ENCODE peak calls at places on chromosomes 6 and 20, in ten cellular contexts. M is DND-41, G is foreskin keratinocyte, H is upper lobe of right lung, E is heart right ventricle, A is lower lobe of right lung, W is mucosa of descending colon, O is body of pancreas, Q is right cardiac atrium, X is psoas muscle. R is an unnamed sample. For H3K4me1, the result is how much of the 10 kb centered on the place peaks cover.

GRCh38 chr6:156826290-156826955 is 49.2 kb downstream of the ARID1B start:
- ATAC-seq in M (no peak), G (no peak), H (peak), E (no peak), A (peak), W (no peak), O (peak), Q (no peak), X (no peak), R (no peak)

GRCh38 chr6:166394036-166394892 is 11.5 kb upstream of the MPC1 start:
- ATAC-seq in M (no peak), G (no peak), H (no peak), E (no peak), A (no peak), W (no peak), O (no peak), Q (no peak), X (peak), R (no peak)

GRCh38 chr6:31114540-31114876 is at the start of gene PSORS1C1:
- ATAC-seq in M (no peak), G (peak), H (peak), E (peak), A (peak), W (peak), O (peak), Q (peak), X (peak), R (peak)

GRCh38 chr6:88920777-88921728 is 42.4 kb downstream of the RNGTT start:
- ATAC-seq in M (no peak), G (no peak), H (no peak), E (no peak), A (no peak), W (no peak), O (no peak), Q (no peak), X (no peak), R (no peak)

GRCh38 chr20:52540489-52540888 is 348.9 kb upstream of the ZFP64 start:
- ATAC-seq in M (no peak), G (no peak), H (no peak), E (no peak), A (no peak), W (peak), O (no peak), Q (no peak), X (no peak), R (no peak)

GRCh38 chr6:39948156-39948850 is 14.0 kb upstream of the MOCS1 start:
- ATAC-seq in M (no peak), G (no peak), H (no peak), E (no peak), A (no peak), W (peak), O (no peak), Q (no peak), X (no peak), R (no peak)

GRCh38 chr20:44491635-44492395 is 16.1 kb downstream of the TTPAL start:
- ATAC-seq in M (no peak), G (no peak), H (no peak), E (peak), A (no peak), W (peak), O (no peak), Q (peak), X (peak), R (peak)

GRCh38 chr6:112920994-112921393 is 573.9 kb downstream of the RFPL4B start:
- ATAC-seq in M (no peak), G (no peak), H (no peak), E (no peak), A (no peak), W (peak), O (no peak), Q (no peak), X (no peak), R (no peak)

GRCh38 chr6:40778918-40779317 is 191.8 kb upstream of the LRFN2 start:
- ATAC-seq in M (no peak), G (no peak), H (no peak), E (no peak), A (no peak), W (no peak), O (peak), Q (no peak), X (no peak), R (no peak)

GRCh38 chr6:31399589-31400466 is 3.6 kb upstream of the MICA start:
- ATAC-seq in M (peak), G (peak), H (peak), E (peak), A (peak), W (peak), O (peak), Q (peak), X (peak), R (peak)

GRCh38 chr20:19947611-19948264 is 69.4 kb upstream of the NAA20 start:
- ATAC-seq in M (no peak), G (peak), H (no peak), E (no peak), A (no peak), W (peak), O (peak), Q (no peak), X (no peak), R (no peak)

GRCh38 chr20:23086931-23087411 is 847 bp upstream of the CD93 start:
- ATAC-seq in M (no peak), G (no peak), H (peak), E (peak), A (peak), W (peak), O (no peak), Q (peak), X (no peak), R (peak)

GRCh38 chr6:133895573-133896343 is 6.8 kb downstream of the TCF21 start:
- ATAC-seq in M (no peak), G (peak), H (peak), E (peak), A (peak), W (peak), O (peak), Q (peak), X (peak), R (peak)

GRCh38 chr6:25156123-25156522 is 123.1 kb upstream of the CARMIL1 start:
- ATAC-seq in M (no peak), G (no peak), H (no peak), E (no peak), A (peak), W (no peak), O (no peak), Q (no peak), X (no peak), R (no peak)

GRCh38 chr6:41618598-41618997 is 19.7 kb upstream of the MDFI start:
- ATAC-seq in M (no peak), G (no peak), H (no peak), E (peak), A (no peak), W (no peak), O (no peak), Q (no peak), X (no peak), R (no peak)

GRCh38 chr6:158026901-158027589 is 45.4 kb downstream of the SYNJ2 start:
- ATAC-seq in M (peak), G (no peak), H (no peak), E (peak), A (no peak), W (no peak), O (no peak), Q (peak), X (no peak), R (no peak)

GRCh38 chr6:26474439-26474881 is 16.7 kb downstream of the BTN2A1 start:
- ATAC-seq in M (peak), G (no peak), H (no peak), E (peak), A (no peak), W (no peak), O (no peak), Q (no peak), X (peak), R (peak)

GRCh38 chr20:15708984-15709598 is 864.2 kb downstream of the KIF16B start:
- ATAC-seq in M (no peak), G (peak), H (peak), E (no peak), A (no peak), W (peak), O (peak), Q (peak), X (no peak), R (no peak)

GRCh38 chr20:36542019-36542488 is 735 bp downstream of the MYL9 start:
- ATAC-seq in M (no peak), G (peak), H (peak), E (peak), A (peak), W (peak), O (peak), Q (peak), X (peak), R (peak)

GRCh38 chr20:20130399-20130798 is 78.1 kb downstream of the CFAP61 start:
- ATAC-seq in M (no peak), G (peak), H (no peak), E (no peak), A (no peak), W (peak), O (no peak), Q (no peak), X (peak), R (no peak)

GRCh38 chr6:28125396-28125795 is 987 bp downstream of the ZSCAN16 start:
- ATAC-seq in M (peak), G (no peak), H (no peak), E (no peak), A (no peak), W (no peak), O (no peak), Q (no peak), X (no peak), R (no peak)

GRCh38 chr20:56995157-56995556 is 271.3 kb downstream of the BMP7 start:
- ATAC-seq in M (no peak), G (peak), H (no peak), E (no peak), A (no peak), W (no peak), O (no peak), Q (no peak), X (no peak), R (no peak)

GRCh38 chr20:3748073-3748472 is 15.6 kb downstream of the HSPA12B start:
- ATAC-seq in M (no peak), G (no peak), H (no peak), E (no peak), A (no peak), W (no peak), O (no peak), Q (no peak), X (no peak), R (no peak)

GRCh38 chr20:45407067-45407745 is 883 bp upstream of the DBNDD2 start:
- ATAC-seq in M (peak), G (peak), H (peak), E (peak), A (peak), W (peak), O (peak), Q (peak), X (peak), R (peak)

GRCh38 chr20:43220612-43221011 is 30.9 kb upstream of the PTPRT start:
- ATAC-seq in M (no peak), G (no peak), H (no peak), E (no peak), A (no peak), W (no peak), O (no peak), Q (peak), X (no peak), R (no peak)

GRCh38 chr6:136289327-136289578 is 393 bp downstream of the BCLAF1 start:
- ATAC-seq in M (peak), G (peak), H (peak), E (peak), A (peak), W (peak), O (peak), Q (peak), X (peak), R (peak)
- H3K4me1 ChIP-seq in M (half or more), G (under half), H (under half), E (under half), A (half or more), W (under half), O (under half), Q (under half), X (half or more), R (under half)

GRCh38 chr20:4971064-4971463 is 30.2 kb downstream of the SLC23A2 start:
- ATAC-seq in M (no peak), G (no peak), H (no peak), E (no peak), A (no peak), W (no peak), O (no peak), Q (no peak), X (no peak), R (no peak)
- H3K4me1 ChIP-seq in M (under half), G (under half), H (under half), E (under half), A (under half), W (under half), O (under half), Q (under half), X (under half), R (under half)

GRCh38 chr20:38877483-38877882 is 48.7 kb upstream of the FAM83D start:
- ATAC-seq in M (no peak), G (no peak), H (no peak), E (no peak), A (no peak), W (no peak), O (no peak), Q (no peak), X (no peak), R (no peak)
- H3K4me1 ChIP-seq in M (under half), G (under half), H (under half), E (under half), A (under half), W (under half), O (under half), Q (under half), X (under half), R (under half)

GRCh38 chr6:87164506-87164905 is 9.1 kb downstream of the ZNF292 start:
- ATAC-seq in M (no peak), G (no peak), H (no peak), E (no peak), A (no peak), W (no peak), O (no peak), Q (no peak), X (no peak), R (no peak)
- H3K4me1 ChIP-seq in M (under half), G (under half), H (under half), E (under half), A (under half), W (under half), O (under half), Q (under half), X (under half), R (under half)

GRCh38 chr6:17628873-17629272 is 28.8 kb downstream of the FAM8A1 start:
- ATAC-seq in M (no peak), G (no peak), H (no peak), E (no peak), A (no peak), W (no peak), O (no peak), Q (no peak), X (no peak), R (no peak)

GRCh38 chr6:17633465-17634188 is 33.5 kb downstream of the FAM8A1 start:
- ATAC-seq in M (peak), G (no peak), H (no peak), E (no peak), A (no peak), W (no peak), O (no peak), Q (no peak), X (no peak), R (no peak)

GRCh38 chr6:17629824-17630510 is 29.9 kb downstream of the FAM8A1 start:
- ATAC-seq in M (no peak), G (no peak), H (no peak), E (no peak), A (no peak), W (peak), O (no peak), Q (no peak), X (no peak), R (no peak)

GRCh38 chr6:17632929-17633328 is 32.8 kb downstream of the FAM8A1 start:
- ATAC-seq in M (no peak), G (no peak), H (no peak), E (no peak), A (no peak), W (no peak), O (no peak), Q (no peak), X (no peak), R (no peak)

GRCh38 chr6:17630511-17631073 is 30.5 kb downstream of the FAM8A1 start:
- ATAC-seq in M (no peak), G (no peak), H (peak), E (no peak), A (peak), W (peak), O (no peak), Q (no peak), X (no peak), R (no peak)
- H3K4me1 ChIP-seq in M (under half), G (under half), H (under half), E (under half), A (under half), W (under half), O (under half), Q (under half), X (under half), R (under half)

GRCh38 chr6:15399651-15400470 is 154.0 kb downstream of the JARID2 start:
- ATAC-seq in M (no peak), G (peak), H (peak), E (peak), A (peak), W (peak), O (peak), Q (peak), X (peak), R (peak)
- H3K4me1 ChIP-seq in M (under half), G (under half), H (under half), E (under half), A (under half), W (under half), O (under half), Q (under half), X (half or more), R (under half)

GRCh38 chr20:10637062-10637559 is 36.7 kb downstream of the JAG1 start:
- ATAC-seq in M (no peak), G (peak), H (peak), E (peak), A (peak), W (peak), O (peak), Q (peak), X (peak), R (peak)

GRCh38 chr20:10634683-10635411 is 39.0 kb downstream of the JAG1 start:
- ATAC-seq in M (no peak), G (peak), H (no peak), E (no peak), A (no peak), W (peak), O (no peak), Q (peak), X (no peak), R (no peak)

GRCh38 chr20:10634190-10634589 is 39.6 kb downstream of the JAG1 start:
- ATAC-seq in M (no peak), G (no peak), H (no peak), E (no peak), A (no peak), W (no peak), O (no peak), Q (no peak), X (no peak), R (no peak)

GRCh38 chr20:10636326-10636818 is 37.4 kb downstream of the JAG1 start:
- ATAC-seq in M (no peak), G (peak), H (peak), E (peak), A (no peak), W (peak), O (peak), Q (peak), X (peak), R (peak)

GRCh38 chr20:10635476-10636208 is 38.2 kb downstream of the JAG1 start:
- ATAC-seq in M (no peak), G (no peak), H (no peak), E (no peak), A (no peak), W (no peak), O (no peak), Q (no peak), X (no peak), R (no peak)
- H3K4me1 ChIP-seq in M (under half), G (half or more), H (under half), E (under half), A (under half), W (under half), O (under half), Q (under half), X (under half), R (half or more)